ENCODE peak calls at places on chromosomes 13 and 19, in four cellular contexts. U is lower leg skin, P is fibroblast of mammary gland, S is PC-3. F is an unnamed sample.

GRCh38 chr19:6425732-6426686 is 1.4 kb upstream of the KHSRP start:
- DNase-seq in U (no peak), P (no peak), S (peak), F (no peak)

GRCh38 chr13:50892162-50892944 is 17.2 kb upstream of the RNASEH2B start:
- DNase-seq in U (no peak), P (no peak), S (no peak), F (no peak)

GRCh38 chr13:32178763-32179162 is 136.4 kb downstream of the ZAR1L start:
- DNase-seq in U (no peak), P (no peak), S (no peak), F (no peak)

GRCh38 chr13:114151565-114152284 is 19.3 kb upstream of the RASA3 start:
- DNase-seq in U (no peak), P (peak), S (peak), F (peak)

GRCh38 chr13:102369303-102369702 is 32.5 kb downstream of the FGF14 start:
- DNase-seq in U (no peak), P (peak), S (peak), F (peak)

GRCh38 chr19:6402834-6403608 is 10.1 kb upstream of the GTF2F1 start:
- DNase-seq in U (no peak), P (peak), S (no peak), F (peak)

GRCh38 chr13:99642006-99642405 is 140.7 kb downstream of the TM9SF2 start:
- DNase-seq in U (no peak), P (no peak), S (no peak), F (no peak)

GRCh38 chr19:12913871-12914690 is 5.0 kb downstream of the SYCE2 start:
- DNase-seq in U (peak), P (peak), S (no peak), F (peak)

GRCh38 chr13:103099894-103100293 is 33.7 kb upstream of the SLC10A2 start:
- DNase-seq in U (no peak), P (no peak), S (no peak), F (no peak)

GRCh38 chr19:16904599-16904998 is 15.8 kb downstream of the F2RL3 start:
- DNase-seq in U (no peak), P (no peak), S (no peak), F (no peak)

GRCh38 chr19:47691090-47691489 is 22.1 kb upstream of the EHD2 start:
- DNase-seq in U (no peak), P (no peak), S (no peak), F (no peak)

GRCh38 chr19:49488863-49489537 is 1.6 kb downstream of the RPL13A start:
- DNase-seq in U (no peak), P (no peak), S (no peak), F (no peak)

GRCh38 chr13:94009696-94010095 is 469.8 kb downstream of the DCT start:
- DNase-seq in U (no peak), P (peak), S (peak), F (peak)

GRCh38 chr13:45943965-45944364 is 92.4 kb upstream of the SIAH3 start:
- DNase-seq in U (no peak), P (no peak), S (no peak), F (no peak)

GRCh38 chr19:18580311-18580710 is 8.3 kb upstream of the REX1BD start:
- DNase-seq in U (no peak), P (no peak), S (no peak), F (no peak)

GRCh38 chr13:106083620-106084350 is 451.7 kb downstream of the EFNB2 start:
- DNase-seq in U (no peak), P (peak), S (peak), F (peak)

GRCh38 chr19:55638864-55639359 is 1.9 kb upstream of the ZNF580 start:
- DNase-seq in U (no peak), P (peak), S (peak), F (peak)

GRCh38 chr19:19171821-19172532 is 1.9 kb upstream of the MEF2B start:
- DNase-seq in U (no peak), P (peak), S (no peak), F (peak)

GRCh38 chr13:29543230-29544215 is 52.0 kb downstream of the SLC7A1 start:
- DNase-seq in U (no peak), P (peak), S (peak), F (no peak)

GRCh38 chr19:10712041-10712440 is 5.8 kb upstream of the DNM2 start:
- DNase-seq in U (no peak), P (no peak), S (no peak), F (no peak)

GRCh38 chr13:39417131-39417530 is 185.9 kb downstream of the LHFPL6 start:
- DNase-seq in U (no peak), P (no peak), S (no peak), F (peak)

GRCh38 chr13:31053896-31054295 is 107.8 kb downstream of the HSPH1 start:
- DNase-seq in U (no peak), P (no peak), S (no peak), F (no peak)

GRCh38 chr13:108621421-108621820 is 8.0 kb upstream of the MYO16 start:
- DNase-seq in U (no peak), P (no peak), S (peak), F (no peak)

GRCh38 chr19:8489591-8490394 is 12.6 kb downstream of the PRAM1 start:
- DNase-seq in U (peak), P (no peak), S (no peak), F (no peak)

GRCh38 chr13:37068962-37069361 is 9.5 kb upstream of the SUPT20H start:
- DNase-seq in U (no peak), P (peak), S (peak), F (peak)

GRCh38 chr13:50229935-50230334 is 214.7 kb downstream of the KCNRG start:
- DNase-seq in U (no peak), P (peak), S (no peak), F (no peak)

DNA sequence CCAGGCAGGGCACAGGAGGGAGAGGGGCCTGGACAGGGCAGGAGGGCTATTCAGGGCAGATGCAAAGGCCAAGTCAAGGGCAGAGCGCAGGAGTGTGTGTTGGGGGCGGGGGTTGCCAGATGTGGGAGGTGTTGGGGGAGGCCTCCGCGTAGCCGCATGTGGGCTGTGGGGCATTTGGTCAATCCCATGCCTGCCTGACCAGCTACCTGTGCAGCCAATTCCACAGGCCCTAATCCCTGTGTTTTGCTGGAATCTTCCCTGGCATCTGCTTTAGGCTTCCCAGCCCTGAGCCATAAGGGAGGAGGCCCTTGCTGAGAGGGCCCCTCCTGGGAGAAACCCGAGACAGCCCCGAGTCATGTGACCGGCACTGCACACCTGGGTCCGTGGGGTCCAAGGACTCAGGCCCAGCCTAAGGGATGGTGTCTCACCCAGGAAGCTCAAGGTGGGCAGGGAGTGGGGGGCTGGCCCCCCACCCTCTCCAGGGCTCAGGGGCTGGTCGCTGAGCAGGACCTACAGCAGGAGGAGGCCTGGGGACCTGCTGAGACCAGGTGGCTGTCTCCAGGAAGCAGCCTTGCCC is 20.3 kb downstream of the RFX1 start:
- DNase-seq in U (no peak), P (no peak), S (no peak), F (no peak)
- H3K4me3 ChIP-seq in U (no peak), P (no peak), S (no peak), F (no peak)

GRCh38 chr19:41984961-41985360 is 9.1 kb downstream of the ATP1A3 start:
- DNase-seq in U (no peak), P (no peak), S (no peak), F (no peak)
- TF ChIP-seq CTCF in U (no peak), P (no peak), S (no peak), F (no peak)

DNA sequence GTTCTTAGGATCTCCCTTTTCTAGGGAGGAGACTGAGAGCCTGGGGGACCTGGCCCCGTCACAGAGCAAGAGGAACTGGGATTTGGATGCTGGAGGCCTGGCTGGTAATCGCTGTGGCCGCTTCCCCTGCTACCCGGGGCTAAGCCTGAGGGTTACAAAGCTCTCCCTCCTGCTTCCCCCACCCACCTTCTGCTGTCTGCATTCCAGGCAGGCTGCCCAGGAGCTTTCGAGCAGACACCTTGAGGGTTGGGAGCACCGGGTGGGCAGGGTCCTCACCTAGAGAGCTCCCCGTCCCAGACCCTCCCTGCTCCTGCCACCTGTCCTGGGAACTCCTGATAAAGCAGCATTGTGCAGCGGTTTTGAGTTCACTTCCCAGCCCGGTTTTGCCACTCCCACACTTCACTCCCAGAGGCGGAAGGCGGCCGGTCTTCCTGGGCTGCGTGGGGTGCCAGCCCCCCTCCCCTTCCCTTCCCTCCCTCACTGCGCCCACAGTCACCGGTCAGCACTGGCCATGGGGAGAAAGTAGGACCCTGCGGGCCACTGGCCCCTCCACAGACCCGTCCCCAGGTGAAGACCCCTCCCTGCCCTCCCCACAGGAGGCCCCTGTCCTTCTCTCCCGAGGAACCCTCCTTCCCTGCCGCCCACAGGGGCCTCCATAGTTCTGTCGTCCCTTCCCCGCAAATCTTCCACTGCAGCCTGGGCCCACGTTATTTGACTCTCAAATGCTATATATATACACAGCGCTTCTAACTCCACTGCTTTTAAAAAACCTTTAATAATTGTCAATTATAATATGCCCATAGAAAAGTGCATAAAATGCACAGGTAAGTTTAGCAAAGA is 8.1 kb downstream of the PAK4 start:
- DNase-seq in U (no peak), P (no peak), S (no peak), F (no peak)
- H3K4me3 ChIP-seq in U (no peak), P (no peak), S (no peak), F (no peak)

GRCh38 chr19:28943651-28944050 is 269.3 kb downstream of the UQCRFS1 start:
- DNase-seq in U (no peak), P (no peak), S (no peak), F (no peak)
- TF ChIP-seq CTCF in U (no peak), P (no peak), S (no peak), F (no peak)

GRCh38 chr13:98143157-98143553 is 261 bp downstream of the FARP1 start:
- DNase-seq in U (no peak), P (no peak), S (no peak), F (peak)

GRCh38 chr13:98143601-98144500 is 957 bp downstream of the FARP1 start:
- DNase-seq in U (peak), P (peak), S (peak), F (peak)

GRCh38 chr13:98142427-98143156 is at the start of gene FARP1:
- DNase-seq in U (peak), P (peak), S (peak), F (peak)

GRCh38 chr13:98141938-98142426 is 912 bp upstream of the FARP1 start:
- DNase-seq in U (peak), P (no peak), S (no peak), F (no peak)

GRCh38 chr13:98144501-98145350 is 1.8 kb downstream of the FARP1 start:
- DNase-seq in U (no peak), P (peak), S (peak), F (peak)
- H3K4me3 ChIP-seq in U (no peak), P (peak), S (peak), F (peak)

DNA sequence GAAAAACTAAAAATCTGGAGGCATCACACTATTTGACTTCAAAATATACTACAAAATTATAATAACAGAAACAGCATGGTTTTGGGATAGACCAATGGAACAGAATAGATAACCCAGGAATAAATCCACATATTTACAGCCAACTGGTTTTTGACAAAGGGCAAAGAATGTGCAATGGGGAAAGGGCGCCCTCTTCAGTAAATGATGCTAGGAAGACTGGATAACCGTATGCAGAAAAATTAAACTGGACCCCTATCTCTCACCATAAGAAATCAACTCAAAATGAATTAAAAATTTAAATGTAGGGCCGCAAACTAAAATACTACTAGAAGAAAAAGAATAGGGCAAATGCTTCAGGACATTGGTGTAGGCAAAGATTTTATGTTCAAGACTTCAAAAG is 440.5 kb upstream of the SGCG start:
- DNase-seq in U (no peak), P (peak), S (peak), F (no peak)
- TF ChIP-seq CTCF in U (no peak), P (peak), S (peak), F (no peak)

GRCh38 chr13:75687145-75687763 is 51.1 kb downstream of the LMO7 start:
- DNase-seq in U (no peak), P (peak), S (peak), F (peak)

GRCh38 chr13:75694742-75695141 is 58.6 kb downstream of the LMO7 start:
- DNase-seq in U (no peak), P (no peak), S (no peak), F (no peak)

GRCh38 chr13:75689686-75690085 is 53.6 kb downstream of the LMO7 start:
- DNase-seq in U (no peak), P (peak), S (no peak), F (no peak)

GRCh38 chr13:75693227-75693626 is 57.1 kb downstream of the LMO7 start:
- DNase-seq in U (no peak), P (no peak), S (no peak), F (no peak)

GRCh38 chr13:75691183-75691582 is 55.1 kb downstream of the LMO7 start:
- DNase-seq in U (no peak), P (peak), S (peak), F (no peak)
- H3K4me3 ChIP-seq in U (no peak), P (no peak), S (no peak), F (no peak)

GRCh38 chr13:27869436-27870090 is 50.2 kb upstream of the PDX1 start:
- DNase-seq in U (no peak), P (no peak), S (no peak), F (no peak)
- TF ChIP-seq CTCF in U (no peak), P (no peak), S (no peak), F (no peak)